ENCODE peak calls at places on chromosomes 2 and 18, in four cellular contexts. One of them, this sample, is unnamed.

GRCh38 chr2:127455566-127456493 is 37.6 kb downstream of the PROC start:
- DNase-seq in brain microvascular endothelial cell: no peak
- DNase-seq in sigmoid colon: no peak
- DNase-seq in fibroblast of lung: no peak
- DNase-seq in this sample: no peak

GRCh38 chr2:42196403-42197267 is 27.5 kb downstream of the EML4 start:
- DNase-seq in sigmoid colon: no peak
- DNase-seq in brain microvascular endothelial cell: peak; percentile 67
- DNase-seq in fibroblast of lung: peak; percentile 74
- DNase-seq in this sample: no peak

GRCh38 chr2:64996914-64997313 is 7.7 kb downstream of the SLC1A4 start:
- DNase-seq in brain microvascular endothelial cell: no peak
- DNase-seq in sigmoid colon: no peak
- DNase-seq in fibroblast of lung: no peak
- DNase-seq in this sample: no peak

GRCh38 chr2:21607568-21607967 is 483.8 kb downstream of the TDRD15 start:
- DNase-seq in sigmoid colon: no peak
- DNase-seq in fibroblast of lung: no peak
- DNase-seq in brain microvascular endothelial cell: no peak
- DNase-seq in this sample: no peak

GRCh38 chr18:69889009-69889408 is 58.7 kb downstream of the CD226 start:
- DNase-seq in fibroblast of lung: no peak
- DNase-seq in brain microvascular endothelial cell: no peak
- DNase-seq in sigmoid colon: no peak
- DNase-seq in this sample: no peak

GRCh38 chr2:231680992-231681852 is 27.1 kb upstream of the PTMA start:
- DNase-seq in fibroblast of lung: peak; percentile 82
- DNase-seq in brain microvascular endothelial cell: peak; percentile 41
- DNase-seq in sigmoid colon: peak; percentile 95
- DNase-seq in this sample: peak; percentile 84

GRCh38 chr2:67883316-67884080 is 179.3 kb downstream of the C1D start:
- DNase-seq in fibroblast of lung: no peak
- DNase-seq in brain microvascular endothelial cell: no peak
- DNase-seq in sigmoid colon: no peak
- DNase-seq in this sample: no peak

GRCh38 chr2:31222086-31222485 is 4.8 kb upstream of the CAPN14 start:
- DNase-seq in sigmoid colon: no peak
- DNase-seq in fibroblast of lung: no peak
- DNase-seq in brain microvascular endothelial cell: no peak
- DNase-seq in this sample: no peak

GRCh38 chr2:179201884-179202283 is 62.7 kb downstream of the SESTD1 start:
- DNase-seq in fibroblast of lung: peak; percentile 38
- DNase-seq in brain microvascular endothelial cell: no peak
- DNase-seq in sigmoid colon: no peak
- DNase-seq in this sample: no peak

GRCh38 chr18:58721586-58722160 is 50.4 kb downstream of the MALT1 start:
- DNase-seq in sigmoid colon: no peak
- DNase-seq in brain microvascular endothelial cell: no peak
- DNase-seq in fibroblast of lung: no peak
- DNase-seq in this sample: no peak

GRCh38 chr18:55907352-55908045 is 319.5 kb upstream of the TCF4 start:
- DNase-seq in fibroblast of lung: peak; percentile 42
- DNase-seq in brain microvascular endothelial cell: no peak
- DNase-seq in sigmoid colon: no peak
- DNase-seq in this sample: no peak

GRCh38 chr2:217794133-217794986 is 208.4 kb downstream of the TNS1 start:
- DNase-seq in fibroblast of lung: no peak
- DNase-seq in sigmoid colon: peak; percentile 60
- DNase-seq in brain microvascular endothelial cell: no peak
- DNase-seq in this sample: no peak

GRCh38 chr2:11998218-11998617 is 251.8 kb downstream of the LPIN1 start:
- DNase-seq in sigmoid colon: no peak
- DNase-seq in brain microvascular endothelial cell: peak; percentile 50
- DNase-seq in fibroblast of lung: no peak
- DNase-seq in this sample: no peak

GRCh38 chr2:128584296-128584900 is 265.7 kb upstream of the HS6ST1 start:
- DNase-seq in sigmoid colon: no peak
- DNase-seq in brain microvascular endothelial cell: peak; percentile 72
- DNase-seq in fibroblast of lung: peak; percentile 90
- DNase-seq in this sample: no peak

GRCh38 chr2:54038835-54039234 is 68.0 kb upstream of the PSME4 start:
- DNase-seq in fibroblast of lung: no peak
- DNase-seq in brain microvascular endothelial cell: no peak
- DNase-seq in sigmoid colon: no peak
- DNase-seq in this sample: no peak

GRCh38 chr2:5766051-5766450 is 73.9 kb downstream of the SOX11 start:
- DNase-seq in fibroblast of lung: peak; percentile 53
- DNase-seq in sigmoid colon: no peak
- DNase-seq in brain microvascular endothelial cell: peak; percentile 53
- DNase-seq in this sample: no peak

GRCh38 chr2:120809151-120809550 is 73.5 kb downstream of the GLI2 start:
- DNase-seq in brain microvascular endothelial cell: no peak
- DNase-seq in fibroblast of lung: no peak
- DNase-seq in sigmoid colon: no peak
- DNase-seq in this sample: no peak

GRCh38 chr2:211454684-211455083 is 898.3 kb downstream of the CPS1 start:
- DNase-seq in fibroblast of lung: no peak
- DNase-seq in sigmoid colon: no peak
- DNase-seq in brain microvascular endothelial cell: no peak
- DNase-seq in this sample: peak; percentile 5

GRCh38 chr2:157572725-157573124 is 55.9 kb downstream of the ACVR1C start:
- DNase-seq in sigmoid colon: no peak
- DNase-seq in brain microvascular endothelial cell: no peak
- DNase-seq in fibroblast of lung: no peak
- DNase-seq in this sample: no peak

GRCh38 chr18:79315589-79315988 is 80.1 kb upstream of the NFATC1 start:
- DNase-seq in sigmoid colon: no peak
- DNase-seq in fibroblast of lung: no peak
- DNase-seq in brain microvascular endothelial cell: no peak
- DNase-seq in this sample: no peak

GRCh38 chr2:20622731-20623130 is 28.2 kb downstream of the HS1BP3 start:
- DNase-seq in fibroblast of lung: no peak
- DNase-seq in brain microvascular endothelial cell: no peak
- DNase-seq in sigmoid colon: peak; percentile 71
- DNase-seq in this sample: no peak

GRCh38 chr2:70431948-70432347 is 121.7 kb downstream of the TGFA start:
- DNase-seq in sigmoid colon: no peak
- DNase-seq in fibroblast of lung: no peak
- DNase-seq in brain microvascular endothelial cell: no peak
- DNase-seq in this sample: no peak

GRCh38 chr2:69641887-69642708 is 1.4 kb downstream of the AAK1 start:
- DNase-seq in sigmoid colon: no peak
- DNase-seq in brain microvascular endothelial cell: no peak
- DNase-seq in fibroblast of lung: no peak
- DNase-seq in this sample: no peak

DNA sequence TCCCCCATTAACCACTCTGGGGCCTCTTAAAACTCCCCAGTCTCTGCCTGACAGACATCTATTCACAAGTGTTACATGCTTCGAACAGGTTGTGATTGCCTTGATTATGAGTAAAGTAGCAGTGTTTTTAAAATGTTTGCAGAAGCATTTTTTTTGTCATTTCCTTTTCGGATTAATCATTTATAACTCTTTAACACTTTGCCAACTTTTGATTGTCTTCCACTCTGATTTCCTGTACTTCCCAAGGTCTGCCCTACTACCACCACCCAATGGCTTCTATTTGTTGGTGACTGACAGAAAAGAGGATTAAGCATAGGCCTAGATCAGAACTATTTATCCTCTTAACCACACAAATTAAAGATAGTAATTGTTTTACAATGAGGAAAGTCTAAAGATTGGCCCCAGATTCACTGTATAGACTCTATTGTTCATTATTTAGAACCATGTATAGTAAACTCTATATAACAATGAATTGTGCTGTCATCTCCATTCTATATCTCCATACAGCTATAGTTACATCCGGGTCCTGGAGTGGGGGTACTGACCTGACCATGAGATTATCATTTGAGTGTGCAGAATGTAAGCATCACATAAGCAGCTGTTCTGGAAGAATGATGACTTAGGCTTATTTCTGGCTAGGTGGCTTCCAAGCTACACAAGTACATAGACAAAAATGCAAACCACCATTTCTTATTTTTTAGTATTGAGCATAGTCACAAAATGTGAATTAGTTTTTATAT is 110.3 kb upstream of the RBMS1 start:
- DNase-seq in sigmoid colon: no peak
- DNase-seq in fibroblast of lung: no peak
- DNase-seq in brain microvascular endothelial cell: no peak
- DNase-seq in this sample: no peak
- H3K27ac ChIP-seq in sigmoid colon: no peak overlapping the region
- H3K27ac ChIP-seq in fibroblast of lung: no peak overlapping the region
- H3K27ac ChIP-seq in brain microvascular endothelial cell: no peak overlapping the region
- H3K27ac ChIP-seq in this sample: no peak overlapping the region

GRCh38 chr2:66446924-66447323 is 12.0 kb downstream of the MEIS1 start:
- DNase-seq in sigmoid colon: no peak
- DNase-seq in brain microvascular endothelial cell: no peak
- DNase-seq in fibroblast of lung: peak; percentile 62
- DNase-seq in this sample: no peak

GRCh38 chr2:66445781-66446177 is 10.9 kb downstream of the MEIS1 start:
- DNase-seq in sigmoid colon: peak; percentile 67
- DNase-seq in brain microvascular endothelial cell: no peak
- DNase-seq in fibroblast of lung: peak; percentile 53
- DNase-seq in this sample: no peak

GRCh38 chr2:66447676-66448075 is 12.8 kb downstream of the MEIS1 start:
- DNase-seq in fibroblast of lung: peak; percentile 56
- DNase-seq in sigmoid colon: no peak
- DNase-seq in brain microvascular endothelial cell: no peak
- DNase-seq in this sample: no peak

GRCh38 chr2:66445076-66445724 is 10.3 kb downstream of the MEIS1 start:
- DNase-seq in sigmoid colon: peak; percentile 70
- DNase-seq in fibroblast of lung: peak; percentile 68
- DNase-seq in brain microvascular endothelial cell: no peak
- DNase-seq in this sample: no peak

DNA sequence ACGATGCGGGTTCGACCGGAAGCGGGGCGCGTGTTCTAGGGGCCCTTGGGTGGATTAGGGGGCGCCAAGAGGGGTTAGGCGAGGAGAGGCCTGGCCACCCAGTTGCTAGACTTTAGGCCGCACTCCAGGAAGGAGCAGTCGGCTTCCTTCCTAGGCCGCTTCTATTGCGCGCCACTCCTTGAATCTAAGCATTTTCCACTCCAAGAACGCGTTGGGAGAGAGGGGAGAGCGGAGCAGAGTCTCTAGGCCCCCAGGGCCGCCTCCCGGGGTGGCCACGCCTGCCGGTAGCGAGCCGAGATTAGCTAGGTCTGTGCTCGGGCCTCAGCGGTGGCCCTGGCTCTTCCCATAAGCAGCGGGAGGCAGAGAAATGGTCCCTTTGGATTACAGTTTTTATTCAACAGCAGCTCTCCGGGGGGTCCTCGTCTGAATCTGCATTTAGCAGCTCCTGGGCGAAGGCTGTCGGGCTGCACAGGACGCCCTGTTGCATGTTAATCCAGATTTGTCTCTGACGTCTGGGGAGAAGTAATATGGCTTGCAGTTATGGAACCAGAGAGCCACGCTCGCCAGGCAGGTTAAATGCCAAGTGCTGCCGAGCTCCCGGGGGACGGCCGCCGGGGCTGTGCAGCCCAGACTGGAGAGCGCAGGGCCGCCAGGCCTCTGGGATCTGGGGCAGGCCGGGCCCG is 11.4 kb downstream of the MEIS1 start:
- DNase-seq in sigmoid colon: peak; percentile 84
- DNase-seq in brain microvascular endothelial cell: no peak
- DNase-seq in fibroblast of lung: peak; percentile 79
- DNase-seq in this sample: no peak
- H3K27ac ChIP-seq in sigmoid colon: peak overlapping the region; percentile 98
- H3K27ac ChIP-seq in brain microvascular endothelial cell: no peak overlapping the region
- H3K27ac ChIP-seq in fibroblast of lung: peak overlapping the region; percentile 97
- H3K27ac ChIP-seq in this sample: peak overlapping the region; percentile 59

DNA sequence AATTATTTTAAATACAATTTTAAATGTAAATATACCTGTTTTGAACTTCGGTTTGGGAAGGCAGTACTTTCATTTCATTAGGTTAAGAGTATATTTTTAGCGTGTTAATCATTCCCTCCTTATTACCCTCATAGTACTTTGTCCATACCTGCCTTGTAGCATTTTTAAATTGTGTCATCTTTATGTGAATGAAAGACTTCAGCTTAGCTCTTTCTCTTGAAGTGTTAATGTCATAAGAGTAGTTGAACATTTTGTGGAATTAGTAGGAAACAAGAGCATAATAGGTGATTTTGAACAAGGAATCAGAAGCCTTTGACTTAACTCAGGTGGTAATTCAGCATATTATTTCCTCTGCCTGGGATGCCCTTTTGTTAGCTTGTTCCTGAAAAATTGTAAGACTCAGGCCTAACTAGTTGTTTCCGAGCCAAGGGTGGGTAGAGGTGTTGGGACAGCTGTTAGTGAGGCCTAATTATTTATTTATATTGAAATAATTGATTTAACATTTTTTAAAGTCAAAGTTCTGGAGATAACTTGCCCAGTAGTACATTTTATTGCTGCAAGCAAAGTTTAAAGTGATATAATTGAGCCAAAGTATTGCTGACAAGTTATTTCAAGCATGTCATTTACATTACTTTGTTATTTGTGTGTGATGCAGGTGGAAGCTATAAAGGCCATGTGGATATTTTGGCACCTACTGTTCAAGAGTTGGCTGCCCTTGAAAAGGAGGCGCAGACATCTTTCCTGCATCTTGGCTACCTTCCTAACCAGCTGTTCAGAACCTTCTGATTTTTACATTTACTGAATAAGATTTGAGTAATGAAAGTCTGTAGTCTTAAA is 38.7 kb downstream of the DDX1 start:
- DNase-seq in brain microvascular endothelial cell: no peak
- DNase-seq in sigmoid colon: no peak
- DNase-seq in fibroblast of lung: no peak
- DNase-seq in this sample: no peak
- H3K27ac ChIP-seq in brain microvascular endothelial cell: no peak overlapping the region
- H3K27ac ChIP-seq in sigmoid colon: no peak overlapping the region
- H3K27ac ChIP-seq in fibroblast of lung: no peak overlapping the region
- H3K27ac ChIP-seq in this sample: no peak overlapping the region

DNA sequence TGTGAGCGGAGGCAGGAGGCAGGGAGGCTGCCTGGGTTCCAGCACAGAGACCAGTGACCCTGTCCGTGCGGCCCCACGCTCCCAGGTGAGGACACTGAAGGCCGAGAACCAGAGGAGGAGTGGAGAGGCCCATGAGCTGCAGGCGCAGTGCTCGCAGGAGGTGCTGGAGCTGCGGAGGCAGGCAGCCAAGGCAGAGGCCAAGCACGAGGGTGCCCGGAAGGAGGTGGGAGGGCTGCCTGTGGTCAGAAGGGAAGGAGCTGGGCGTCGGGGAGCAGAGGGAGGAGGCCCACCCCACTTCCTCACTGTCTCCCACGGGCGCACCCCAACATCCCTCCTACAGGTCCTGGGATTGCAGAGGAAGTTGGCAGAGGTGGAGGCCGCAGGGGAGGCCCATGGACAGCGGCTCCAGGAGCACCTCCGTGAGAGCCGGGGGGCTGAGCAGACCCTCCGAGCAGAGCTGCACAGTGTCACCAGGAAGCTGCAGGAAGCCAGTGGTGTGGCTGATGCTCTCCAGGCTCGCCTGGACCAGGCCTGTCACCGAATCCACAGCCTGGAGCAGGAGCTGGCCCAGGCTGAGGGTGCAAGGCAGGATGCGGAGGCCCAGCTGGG is 33.0 kb upstream of the SNED1 start:
- DNase-seq in fibroblast of lung: no peak
- DNase-seq in sigmoid colon: peak; percentile 65
- DNase-seq in brain microvascular endothelial cell: no peak
- DNase-seq in this sample: peak; percentile 23
- H3K27ac ChIP-seq in fibroblast of lung: no peak overlapping the region
- H3K27ac ChIP-seq in sigmoid colon: no peak overlapping the region
- H3K27ac ChIP-seq in brain microvascular endothelial cell: no peak overlapping the region
- H3K27ac ChIP-seq in this sample: no peak overlapping the region

This sample was measured in dorsolateral prefrontal cortex.